ENCODE peak calls at places on chromosome 9, in five cellular contexts. One of them, this sample, is unnamed.

GRCh38 chr9:91515074-91515687 is 91.5 kb upstream of the NFIL3 start:
- DNase-seq in GM06990: peak; percentile 46
- DNase-seq in hepatocyte: peak; percentile 78
- DNase-seq in ovary: peak; percentile 37
- DNase-seq in breast epithelium: no peak
- DNase-seq in this sample: peak; percentile 60

GRCh38 chr9:76425677-76426453 is 31.6 kb upstream of the RFK start:
- DNase-seq in GM06990: no peak
- DNase-seq in hepatocyte: no peak
- DNase-seq in ovary: no peak
- DNase-seq in breast epithelium: no peak
- DNase-seq in this sample: no peak

GRCh38 chr9:3948826-3949578 is 350.9 kb downstream of the GLIS3 start:
- DNase-seq in GM06990: no peak
- DNase-seq in hepatocyte: no peak
- DNase-seq in ovary: no peak
- DNase-seq in breast epithelium: no peak
- DNase-seq in this sample: no peak

GRCh38 chr9:38362912-38363588 is 29.5 kb upstream of the ALDH1B1 start:
- DNase-seq in GM06990: no peak
- DNase-seq in hepatocyte: peak; percentile 76
- DNase-seq in ovary: peak; percentile 51
- DNase-seq in breast epithelium: no peak
- DNase-seq in this sample: no peak

GRCh38 chr9:92506184-92506857 is 24.0 kb upstream of the ASPN start:
- DNase-seq in GM06990: no peak
- DNase-seq in hepatocyte: peak; percentile 38
- DNase-seq in ovary: no peak
- DNase-seq in breast epithelium: no peak
- DNase-seq in this sample: peak; percentile 90

GRCh38 chr9:36485647-36486453 is 85.8 kb upstream of the RNF38 start:
- DNase-seq in GM06990: no peak
- DNase-seq in hepatocyte: peak; percentile 15
- DNase-seq in ovary: no peak
- DNase-seq in breast epithelium: no peak
- DNase-seq in this sample: no peak

GRCh38 chr9:85258823-85259370 is 482.9 kb downstream of the AGTPBP1 start:
- DNase-seq in GM06990: peak; percentile 17
- DNase-seq in hepatocyte: peak; percentile 83
- DNase-seq in ovary: no peak
- DNase-seq in breast epithelium: peak; percentile 55
- DNase-seq in this sample: peak; percentile 19

GRCh38 chr9:98605116-98605515 is 103.6 kb downstream of the GABBR2 start:
- DNase-seq in GM06990: no peak
- DNase-seq in hepatocyte: no peak
- DNase-seq in ovary: no peak
- DNase-seq in breast epithelium: no peak
- DNase-seq in this sample: no peak

GRCh38 chr9:130997925-130998595 is 10.9 kb upstream of the LAMC3 start:
- DNase-seq in GM06990: peak; percentile 38
- DNase-seq in hepatocyte: peak; percentile 79
- DNase-seq in ovary: no peak
- DNase-seq in breast epithelium: no peak
- DNase-seq in this sample: no peak

GRCh38 chr9:114120192-114121014 is 21.3 kb upstream of the KIF12 start:
- DNase-seq in GM06990: no peak
- DNase-seq in hepatocyte: no peak
- DNase-seq in ovary: no peak
- DNase-seq in breast epithelium: no peak
- DNase-seq in this sample: no peak

GRCh38 chr9:91197232-91198181 is 164.2 kb downstream of the AUH start:
- DNase-seq in GM06990: no peak
- DNase-seq in hepatocyte: peak; percentile 90
- DNase-seq in ovary: peak; percentile 77
- DNase-seq in breast epithelium: no peak
- DNase-seq in this sample: peak; percentile 93

GRCh38 chr9:95089916-95090791 is 227.4 kb downstream of the FANCC start:
- DNase-seq in GM06990: no peak
- DNase-seq in hepatocyte: no peak
- DNase-seq in ovary: no peak
- DNase-seq in breast epithelium: peak; percentile 52
- DNase-seq in this sample: no peak

GRCh38 chr9:137456061-137456863 is 2.9 kb downstream of the NSMF start:
- DNase-seq in GM06990: peak; percentile 9
- DNase-seq in hepatocyte: no peak
- DNase-seq in ovary: no peak
- DNase-seq in breast epithelium: no peak
- DNase-seq in this sample: no peak

GRCh38 chr9:106203832-106204516 is 509.6 kb downstream of the TMEM38B start:
- DNase-seq in GM06990: no peak
- DNase-seq in hepatocyte: peak; percentile 32
- DNase-seq in ovary: no peak
- DNase-seq in breast epithelium: no peak
- DNase-seq in this sample: no peak

GRCh38 chr9:14245901-14246525 is 67.9 kb downstream of the NFIB start:
- DNase-seq in GM06990: no peak
- DNase-seq in hepatocyte: no peak
- DNase-seq in ovary: no peak
- DNase-seq in breast epithelium: no peak
- DNase-seq in this sample: no peak

GRCh38 chr9:23962101-23962500 is 136.1 kb upstream of the ELAVL2 start:
- DNase-seq in GM06990: no peak
- DNase-seq in hepatocyte: no peak
- DNase-seq in ovary: no peak
- DNase-seq in breast epithelium: no peak
- DNase-seq in this sample: no peak

GRCh38 chr9:116566677-116567488 is 120.2 kb upstream of the TRIM32 start:
- DNase-seq in GM06990: no peak
- DNase-seq in hepatocyte: peak; percentile 84
- DNase-seq in ovary: no peak
- DNase-seq in breast epithelium: no peak
- DNase-seq in this sample: no peak

GRCh38 chr9:122389799-122390481 is 19.1 kb downstream of the PTGS1 start:
- DNase-seq in GM06990: peak; percentile 42
- DNase-seq in hepatocyte: no peak
- DNase-seq in ovary: no peak
- DNase-seq in breast epithelium: no peak
- DNase-seq in this sample: no peak

GRCh38 chr9:75491533-75491932 is 398.9 kb upstream of the PCSK5 start:
- DNase-seq in GM06990: no peak
- DNase-seq in hepatocyte: no peak
- DNase-seq in ovary: no peak
- DNase-seq in breast epithelium: no peak
- DNase-seq in this sample: no peak

GRCh38 chr9:77025146-77025545 is 5.7 kb downstream of the FOXB2 start:
- DNase-seq in GM06990: no peak
- DNase-seq in hepatocyte: no peak
- DNase-seq in ovary: no peak
- DNase-seq in breast epithelium: no peak
- DNase-seq in this sample: no peak

GRCh38 chr9:38141751-38142150 is 72.7 kb upstream of the SHB start:
- DNase-seq in GM06990: no peak
- DNase-seq in hepatocyte: no peak
- DNase-seq in ovary: no peak
- DNase-seq in breast epithelium: no peak
- DNase-seq in this sample: peak; percentile 40

GRCh38 chr9:129143461-129143927 is 32.3 kb downstream of the PTPA start:
- DNase-seq in GM06990: no peak
- DNase-seq in hepatocyte: peak; percentile 64
- DNase-seq in ovary: peak; percentile 92
- DNase-seq in breast epithelium: no peak
- DNase-seq in this sample: no peak

GRCh38 chr9:723308-723707 is 118.2 kb upstream of the DMRT1 start:
- DNase-seq in GM06990: no peak
- DNase-seq in hepatocyte: no peak
- DNase-seq in ovary: no peak
- DNase-seq in breast epithelium: no peak
- DNase-seq in this sample: no peak

GRCh38 chr9:97559111-97559514 is 57.6 kb downstream of the TMOD1 start:
- DNase-seq in GM06990: peak; percentile 81
- DNase-seq in hepatocyte: no peak
- DNase-seq in ovary: no peak
- DNase-seq in breast epithelium: no peak
- DNase-seq in this sample: no peak

GRCh38 chr9:105647595-105648349 is 14.5 kb upstream of the TAL2 start:
- DNase-seq in GM06990: no peak
- DNase-seq in hepatocyte: peak; percentile 26
- DNase-seq in ovary: peak; percentile 24
- DNase-seq in breast epithelium: no peak
- DNase-seq in this sample: no peak

GRCh38 chr9:87622936-87623335 is 103.0 kb upstream of the CTSL start:
- DNase-seq in GM06990: no peak
- DNase-seq in hepatocyte: no peak
- DNase-seq in ovary: no peak
- DNase-seq in breast epithelium: no peak
- DNase-seq in this sample: no peak

GRCh38 chr9:25935188-25935587 is 256.9 kb upstream of the TUSC1 start:
- DNase-seq in GM06990: no peak
- DNase-seq in hepatocyte: no peak
- DNase-seq in ovary: no peak
- DNase-seq in breast epithelium: no peak
- DNase-seq in this sample: no peak

GRCh38 chr9:72129271-72130156 is 19.7 kb upstream of the GDA start:
- DNase-seq in GM06990: no peak
- DNase-seq in hepatocyte: peak; percentile 74
- DNase-seq in ovary: no peak
- DNase-seq in breast epithelium: no peak
- DNase-seq in this sample: no peak

GRCh38 chr9:15404171-15404570 is 18.5 kb upstream of the SNAPC3 start:
- DNase-seq in GM06990: no peak
- DNase-seq in hepatocyte: no peak
- DNase-seq in ovary: no peak
- DNase-seq in breast epithelium: no peak
- DNase-seq in this sample: no peak

GRCh38 chr9:127388037-127388855 is 8.7 kb upstream of the SLC2A8 start:
- DNase-seq in GM06990: peak; percentile 46
- DNase-seq in hepatocyte: peak; percentile 92
- DNase-seq in ovary: no peak
- DNase-seq in breast epithelium: no peak
- DNase-seq in this sample: peak; percentile 84

GRCh38 chr9:128231638-128232568 is 28.7 kb downstream of the DNM1 start:
- DNase-seq in GM06990: no peak
- DNase-seq in hepatocyte: peak; percentile 8
- DNase-seq in ovary: no peak
- DNase-seq in breast epithelium: no peak
- DNase-seq in this sample: no peak

GRCh38 chr9:110821064-110821463 is 152.5 kb downstream of the MUSK start:
- DNase-seq in GM06990: no peak
- DNase-seq in hepatocyte: no peak
- DNase-seq in ovary: no peak
- DNase-seq in breast epithelium: no peak
- DNase-seq in this sample: no peak

GRCh38 chr9:110815361-110815760 is 146.8 kb downstream of the MUSK start:
- DNase-seq in GM06990: no peak
- DNase-seq in hepatocyte: no peak
- DNase-seq in ovary: no peak
- DNase-seq in breast epithelium: no peak
- DNase-seq in this sample: no peak

DNA sequence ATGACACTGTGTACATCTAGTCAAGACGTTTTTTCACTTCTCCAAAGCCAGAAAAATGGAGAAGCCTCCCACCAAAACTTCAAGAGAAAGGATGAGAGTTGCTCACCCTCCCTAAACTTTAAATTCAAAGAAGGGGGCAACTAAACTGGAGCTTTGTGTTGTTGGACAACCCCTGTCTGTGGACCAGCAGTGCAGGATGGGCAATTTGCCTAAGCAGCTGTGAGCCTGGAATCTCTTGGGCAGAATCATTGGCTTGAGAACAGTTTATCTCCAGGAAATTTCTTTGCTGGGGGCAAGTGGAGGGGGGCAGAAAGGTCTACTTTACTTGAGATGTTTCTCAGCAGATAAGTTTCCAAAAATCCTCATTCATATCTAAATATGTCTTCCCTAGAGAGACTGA is 151.8 kb downstream of the MUSK start:
- DNase-seq in GM06990: no peak
- DNase-seq in hepatocyte: no peak
- DNase-seq in ovary: no peak
- DNase-seq in breast epithelium: no peak
- DNase-seq in this sample: no peak
- TF ChIP-seq CTCF in GM06990: no peak
- TF ChIP-seq CTCF in hepatocyte: no peak
- TF ChIP-seq CTCF in ovary: no peak
- TF ChIP-seq CTCF in breast epithelium: no peak
- TF ChIP-seq CTCF in this sample: no peak

DNA sequence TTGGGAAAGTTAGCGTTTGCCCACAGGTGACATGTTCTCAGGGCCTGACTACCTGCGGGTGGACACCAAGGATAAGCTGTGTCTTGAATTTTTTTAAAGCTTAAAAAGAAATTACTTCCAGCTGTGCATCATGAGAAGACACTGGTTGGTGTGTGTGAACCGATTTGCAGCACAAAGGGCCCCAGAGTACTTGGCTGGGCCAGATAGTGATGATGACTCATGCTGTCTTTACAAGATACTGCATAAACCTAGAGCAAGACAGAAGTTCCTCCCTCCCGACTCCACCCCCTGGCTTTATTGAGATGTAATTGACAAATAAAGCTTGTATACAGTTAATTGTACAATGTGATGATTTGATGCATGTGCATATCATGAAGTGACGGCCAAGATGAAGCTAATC is 212.8 kb downstream of the NXNL2 start:
- DNase-seq in GM06990: no peak
- DNase-seq in hepatocyte: peak; percentile 83
- DNase-seq in ovary: no peak
- DNase-seq in breast epithelium: no peak
- DNase-seq in this sample: peak; percentile 66
- H3K4me3 ChIP-seq in GM06990: no peak overlapping the region
- H3K4me3 ChIP-seq in hepatocyte: no peak overlapping the region
- H3K4me3 ChIP-seq in ovary: no peak overlapping the region
- H3K4me3 ChIP-seq in breast epithelium: no peak overlapping the region
- H3K4me3 ChIP-seq in this sample: no peak overlapping the region

GRCh38 chr9:17005085-17005484 is 129.8 kb upstream of the CNTLN start:
- DNase-seq in GM06990: no peak
- DNase-seq in hepatocyte: peak; percentile 84
- DNase-seq in ovary: peak; percentile 41
- DNase-seq in breast epithelium: no peak
- DNase-seq in this sample: no peak
- TF ChIP-seq CTCF in GM06990: no peak
- TF ChIP-seq CTCF in hepatocyte: peak; percentile 28
- TF ChIP-seq CTCF in ovary: no peak
- TF ChIP-seq CTCF in breast epithelium: no peak
- TF ChIP-seq CTCF in this sample: no peak

GRCh38 chr9:125632321-125633115 is 74.5 kb downstream of the MAPKAP1 start:
- DNase-seq in GM06990: peak; percentile 78
- DNase-seq in hepatocyte: peak; percentile 51
- DNase-seq in ovary: no peak
- DNase-seq in breast epithelium: no peak
- DNase-seq in this sample: no peak
- H3K4me3 ChIP-seq in GM06990: peak overlapping the region; percentile 47
- H3K4me3 ChIP-seq in hepatocyte: no peak overlapping the region
- H3K4me3 ChIP-seq in ovary: no peak overlapping the region
- H3K4me3 ChIP-seq in breast epithelium: no peak overlapping the region
- H3K4me3 ChIP-seq in this sample: no peak overlapping the region

DNA sequence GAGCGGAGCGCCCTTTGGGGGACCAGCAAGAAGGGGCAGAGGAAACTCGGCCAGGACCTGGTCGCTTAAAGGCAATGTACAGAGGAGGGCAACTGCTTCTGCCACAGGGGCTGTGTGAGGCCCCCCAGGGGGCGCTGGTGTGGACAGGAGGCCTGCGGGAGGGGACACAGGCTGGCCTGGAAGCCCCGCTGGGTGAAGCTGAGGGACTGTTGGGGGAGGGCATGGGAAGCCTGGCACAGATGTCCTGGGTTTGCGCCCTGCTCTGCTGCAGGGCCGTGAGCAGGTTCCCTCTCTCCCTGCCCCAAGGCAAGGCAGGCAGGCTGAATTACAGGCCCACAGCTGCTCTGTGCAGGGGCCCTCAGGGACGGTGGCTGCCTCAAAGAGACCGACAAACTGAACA is 5.4 kb downstream of the MED22 start:
- DNase-seq in GM06990: no peak
- DNase-seq in hepatocyte: no peak
- DNase-seq in ovary: no peak
- DNase-seq in breast epithelium: no peak
- DNase-seq in this sample: no peak
- TF ChIP-seq CTCF in GM06990: peak; percentile 26
- TF ChIP-seq CTCF in hepatocyte: no peak
- TF ChIP-seq CTCF in ovary: no peak
- TF ChIP-seq CTCF in breast epithelium: no peak
- TF ChIP-seq CTCF in this sample: peak; percentile 15

This sample was measured in AG04449.